ENCODE peak calls at places on chromosomes 11 and 22, in four cellular contexts. One of them, this sample, is unnamed.

GRCh38 chr11:84757711-84758110 is 869.4 kb downstream of the DLG2 start:
- DNase-seq in testis: no peak
- DNase-seq in MM.1S: no peak
- DNase-seq in left ventricle myocardium inferior: no peak
- DNase-seq in this sample: no peak

GRCh38 chr22:32796865-32797573 is 4.5 kb upstream of the TIMP3 start:
- DNase-seq in left ventricle myocardium inferior: peak; percentile 63
- DNase-seq in testis: peak; percentile 84
- DNase-seq in MM.1S: peak; percentile 57
- DNase-seq in this sample: peak; percentile 68

GRCh38 chr11:120180571-120181445 is 30.0 kb upstream of the OAF start:
- DNase-seq in testis: peak; percentile 8
- DNase-seq in left ventricle myocardium inferior: no peak
- DNase-seq in MM.1S: no peak
- DNase-seq in this sample: no peak

GRCh38 chr11:119421941-119422504 is 949 bp downstream of the THY1 start:
- DNase-seq in left ventricle myocardium inferior: no peak
- DNase-seq in testis: peak; percentile 28
- DNase-seq in MM.1S: no peak
- DNase-seq in this sample: no peak

GRCh38 chr11:115630109-115630700 is 126.0 kb upstream of the CADM1 start:
- DNase-seq in testis: no peak
- DNase-seq in left ventricle myocardium inferior: no peak
- DNase-seq in MM.1S: no peak
- DNase-seq in this sample: no peak

GRCh38 chr11:67406969-67407699 is 3.3 kb downstream of the TBC1D10C start:
- DNase-seq in MM.1S: no peak
- DNase-seq in left ventricle myocardium inferior: no peak
- DNase-seq in testis: no peak
- DNase-seq in this sample: peak; percentile 39

GRCh38 chr22:50175921-50176849 is 5.7 kb downstream of the PANX2 start:
- DNase-seq in left ventricle myocardium inferior: no peak
- DNase-seq in testis: no peak
- DNase-seq in MM.1S: no peak
- DNase-seq in this sample: no peak

GRCh38 chr11:71489311-71490043 is 36.5 kb downstream of the NADSYN1 start:
- DNase-seq in testis: no peak
- DNase-seq in left ventricle myocardium inferior: no peak
- DNase-seq in MM.1S: no peak
- DNase-seq in this sample: no peak

GRCh38 chr11:117145393-117145761 is 1.3 kb downstream of the PAFAH1B2 start:
- DNase-seq in testis: peak; percentile 48
- DNase-seq in left ventricle myocardium inferior: no peak
- DNase-seq in MM.1S: peak; percentile 20
- DNase-seq in this sample: peak; percentile 9

GRCh38 chr11:28514391-28514790 is 406.2 kb downstream of the METTL15 start:
- DNase-seq in left ventricle myocardium inferior: no peak
- DNase-seq in testis: no peak
- DNase-seq in MM.1S: no peak
- DNase-seq in this sample: no peak

GRCh38 chr11:74138021-74138420 is 32.8 kb downstream of the C2CD3 start:
- DNase-seq in testis: no peak
- DNase-seq in MM.1S: no peak
- DNase-seq in left ventricle myocardium inferior: no peak
- DNase-seq in this sample: no peak

GRCh38 chr11:72793081-72793451 is 781 bp downstream of the STARD10 start:
- DNase-seq in testis: no peak
- DNase-seq in left ventricle myocardium inferior: no peak
- DNase-seq in MM.1S: no peak
- DNase-seq in this sample: no peak

GRCh38 chr11:61795459-61795858 is 2.7 kb downstream of the FEN1 start:
- DNase-seq in MM.1S: no peak
- DNase-seq in testis: no peak
- DNase-seq in left ventricle myocardium inferior: no peak
- DNase-seq in this sample: no peak

GRCh38 chr11:65315866-65316233 is 1.2 kb downstream of the CDC42EP2 start:
- DNase-seq in MM.1S: no peak
- DNase-seq in left ventricle myocardium inferior: no peak
- DNase-seq in testis: no peak
- DNase-seq in this sample: no peak

GRCh38 chr22:43313497-43314474 is 29.4 kb downstream of the SCUBE1 start:
- DNase-seq in left ventricle myocardium inferior: peak; percentile 60
- DNase-seq in MM.1S: no peak
- DNase-seq in testis: peak; percentile 62
- DNase-seq in this sample: no peak

GRCh38 chr11:32164836-32165235 is 74.0 kb downstream of the RCN1 start:
- DNase-seq in MM.1S: no peak
- DNase-seq in left ventricle myocardium inferior: no peak
- DNase-seq in testis: no peak
- DNase-seq in this sample: no peak

GRCh38 chr11:68441466-68442230 is 18.9 kb upstream of the PPP6R3 start:
- DNase-seq in left ventricle myocardium inferior: no peak
- DNase-seq in MM.1S: no peak
- DNase-seq in testis: no peak
- DNase-seq in this sample: no peak

GRCh38 chr22:42719133-42719532 is 1.5 kb downstream of the A4GALT start:
- DNase-seq in testis: peak; percentile 57
- DNase-seq in left ventricle myocardium inferior: no peak
- DNase-seq in MM.1S: no peak
- DNase-seq in this sample: no peak

GRCh38 chr11:113162590-113162961 is 151.8 kb upstream of the TTC12 start:
- DNase-seq in testis: peak; percentile 49
- DNase-seq in left ventricle myocardium inferior: no peak
- DNase-seq in MM.1S: no peak
- DNase-seq in this sample: no peak

GRCh38 chr11:86091566-86091965 is 22.7 kb upstream of the PICALM start:
- DNase-seq in left ventricle myocardium inferior: no peak
- DNase-seq in testis: no peak
- DNase-seq in MM.1S: no peak
- DNase-seq in this sample: no peak

DNA sequence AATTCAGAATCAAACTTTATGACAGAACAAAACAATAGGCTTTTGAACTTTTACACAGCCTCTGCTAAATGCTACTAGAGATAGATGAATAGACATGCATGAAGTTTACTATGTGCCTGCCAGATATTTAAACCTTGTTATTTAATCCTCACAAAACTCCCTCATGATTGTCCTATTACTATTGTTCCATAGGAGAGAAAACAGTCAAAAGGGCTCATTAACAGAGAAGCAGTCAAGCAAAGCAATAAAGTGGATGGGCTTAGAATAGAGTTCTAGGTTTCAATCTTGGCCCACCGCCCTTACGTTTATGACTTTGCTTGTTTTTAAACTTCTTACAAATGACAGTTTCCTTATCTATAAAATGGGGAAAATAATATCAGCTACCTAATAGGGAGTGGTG is 12.9 kb downstream of the CWC15 start:
- DNase-seq in left ventricle myocardium inferior: no peak
- DNase-seq in MM.1S: no peak
- DNase-seq in testis: no peak
- DNase-seq in this sample: no peak
- H3K27ac ChIP-seq in left ventricle myocardium inferior: no peak overlapping the region
- H3K27ac ChIP-seq in MM.1S: no peak overlapping the region
- H3K27ac ChIP-seq in testis: no peak overlapping the region
- H3K27ac ChIP-seq in this sample: no peak overlapping the region

GRCh38 chr22:20940904-20941385 is 23.7 kb downstream of the CRKL start:
- DNase-seq in testis: no peak
- DNase-seq in left ventricle myocardium inferior: no peak
- DNase-seq in MM.1S: no peak
- DNase-seq in this sample: no peak
- H3K4me1 ChIP-seq in testis: peaks cover 7% of the 10 kb centered on the region
- H3K4me1 ChIP-seq in left ventricle myocardium inferior: peaks cover 77% of the 10 kb centered on the region
- H3K4me1 ChIP-seq in MM.1S: no peaks in the 10 kb centered on the region
- H3K4me1 ChIP-seq in this sample: peaks cover 4% of the 10 kb centered on the region

GRCh38 chr11:134819026-134819425 is 407.0 kb upstream of the B3GAT1 start:
- DNase-seq in MM.1S: no peak
- DNase-seq in left ventricle myocardium inferior: no peak
- DNase-seq in testis: no peak
- DNase-seq in this sample: no peak
- TF ChIP-seq CTCF in MM.1S: no peak
- TF ChIP-seq CTCF in left ventricle myocardium inferior: peak; percentile 36
- TF ChIP-seq CTCF in testis: no peak
- TF ChIP-seq CTCF in this sample: no peak

GRCh38 chr11:110389946-110390345 is 39.8 kb upstream of the FDX1 start:
- DNase-seq in testis: no peak
- DNase-seq in MM.1S: no peak
- DNase-seq in left ventricle myocardium inferior: no peak
- DNase-seq in this sample: no peak
- H3K27ac ChIP-seq in testis: no peak overlapping the region
- H3K27ac ChIP-seq in MM.1S: no peak overlapping the region
- H3K27ac ChIP-seq in left ventricle myocardium inferior: no peak overlapping the region
- H3K27ac ChIP-seq in this sample: no peak overlapping the region

GRCh38 chr11:118213774-118214173 is 11.0 kb downstream of the JAML start:
- DNase-seq in left ventricle myocardium inferior: no peak
- DNase-seq in testis: no peak
- DNase-seq in MM.1S: no peak
- DNase-seq in this sample: no peak

GRCh38 chr11:118211006-118211405 is 13.8 kb downstream of the JAML start:
- DNase-seq in MM.1S: no peak
- DNase-seq in testis: no peak
- DNase-seq in left ventricle myocardium inferior: no peak
- DNase-seq in this sample: no peak

GRCh38 chr11:118212131-118212725 is 12.6 kb downstream of the JAML start:
- DNase-seq in MM.1S: no peak
- DNase-seq in left ventricle myocardium inferior: peak; percentile 31
- DNase-seq in testis: no peak
- DNase-seq in this sample: no peak

GRCh38 chr11:118214210-118214914 is 10.4 kb downstream of the JAML start:
- DNase-seq in left ventricle myocardium inferior: peak; percentile 24
- DNase-seq in testis: peak; percentile 25
- DNase-seq in MM.1S: peak; percentile 32
- DNase-seq in this sample: no peak

DNA sequence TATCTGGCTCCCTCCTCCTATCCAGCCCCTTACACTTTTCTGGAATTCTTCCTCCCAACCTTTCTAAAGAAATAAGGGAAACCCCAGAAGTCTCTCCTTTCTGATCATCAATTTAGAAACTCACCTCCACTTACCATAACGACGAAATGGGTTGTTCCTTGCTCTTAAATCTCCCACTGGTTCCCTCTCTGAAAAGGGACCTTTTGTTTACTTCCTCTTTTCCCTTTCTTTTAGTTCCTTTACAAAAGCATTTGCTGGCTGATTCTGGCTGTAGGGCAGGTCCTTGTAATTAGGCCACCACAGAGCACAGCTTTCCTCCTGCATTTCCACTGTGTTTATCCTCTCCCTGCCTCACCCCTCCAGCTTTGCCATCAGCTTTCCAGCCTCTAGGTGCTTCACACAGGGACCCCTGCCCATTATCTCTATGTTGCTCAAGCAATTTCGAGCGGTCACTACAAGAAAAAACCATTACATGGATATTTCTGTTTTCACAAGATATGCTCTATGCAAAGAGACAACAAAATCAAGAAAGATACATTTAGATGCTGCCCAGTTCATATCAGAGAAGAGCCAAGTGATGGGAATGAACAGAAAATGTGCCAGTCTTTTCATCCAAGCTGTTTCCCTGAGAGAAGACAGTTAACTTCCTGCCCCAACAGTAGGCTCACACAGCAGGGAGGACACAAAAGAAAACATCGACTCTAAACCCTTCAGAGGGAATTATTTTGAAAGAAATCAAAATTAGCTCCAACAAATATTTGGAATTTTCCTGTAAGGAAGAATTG is 11.8 kb downstream of the JAML start:
- DNase-seq in testis: no peak
- DNase-seq in MM.1S: no peak
- DNase-seq in left ventricle myocardium inferior: no peak
- DNase-seq in this sample: no peak
- H3K4me1 ChIP-seq in testis: no peaks in the 10 kb centered on the region
- H3K4me1 ChIP-seq in MM.1S: peaks cover 15% of the 10 kb centered on the region
- H3K4me1 ChIP-seq in left ventricle myocardium inferior: peaks cover 26% of the 10 kb centered on the region
- H3K4me1 ChIP-seq in this sample: peaks cover 4% of the 10 kb centered on the region

GRCh38 chr11:24386551-24387404 is 110.1 kb upstream of the LUZP2 start:
- DNase-seq in MM.1S: peak; percentile 21
- DNase-seq in testis: no peak
- DNase-seq in left ventricle myocardium inferior: no peak
- DNase-seq in this sample: no peak
- TF ChIP-seq CTCF in MM.1S: peak; percentile 47
- TF ChIP-seq CTCF in testis: no peak
- TF ChIP-seq CTCF in left ventricle myocardium inferior: peak; percentile 42
- TF ChIP-seq CTCF in this sample: peak; percentile 45